ENCODE peak calls at places on chromosomes 4 and X, in eight cellular contexts. One of them, this sample, is unnamed.

GRCh38 chrX:48957477-48957826 is at the start of gene OTUD5:
- DNase-seq in A549: peak
- DNase-seq in tibial nerve: peak
- DNase-seq in right lobe of liver: no peak
- DNase-seq in thyroid gland: no peak
- DNase-seq in adrenal gland: no peak
- DNase-seq in suprapubic skin: peak
- DNase-seq in vagina: no peak
- DNase-seq in this sample: no peak

GRCh38 chr4:172652369-172652768 is 516.2 kb upstream of the GALNT7 start:
- DNase-seq in A549: no peak
- DNase-seq in tibial nerve: no peak
- DNase-seq in right lobe of liver: no peak
- DNase-seq in thyroid gland: no peak
- DNase-seq in adrenal gland: no peak
- DNase-seq in suprapubic skin: no peak
- DNase-seq in vagina: no peak
- DNase-seq in this sample: no peak

GRCh38 chrX:71994601-71995000 is 84.0 kb downstream of the NHSL2 start:
- DNase-seq in A549: no peak
- DNase-seq in tibial nerve: no peak
- DNase-seq in right lobe of liver: no peak
- DNase-seq in thyroid gland: no peak
- DNase-seq in adrenal gland: no peak
- DNase-seq in suprapubic skin: no peak
- DNase-seq in vagina: no peak
- DNase-seq in this sample: no peak

GRCh38 chr4:180541678-180542077 is 1701.5 kb upstream of the TENM3 start:
- DNase-seq in A549: no peak
- DNase-seq in tibial nerve: no peak
- DNase-seq in right lobe of liver: no peak
- DNase-seq in thyroid gland: no peak
- DNase-seq in adrenal gland: no peak
- DNase-seq in suprapubic skin: no peak
- DNase-seq in vagina: no peak
- DNase-seq in this sample: no peak

GRCh38 chr4:118865091-118865708 is 23.5 kb upstream of the SYNPO2 start:
- DNase-seq in A549: peak
- DNase-seq in tibial nerve: no peak
- DNase-seq in right lobe of liver: no peak
- DNase-seq in thyroid gland: peak
- DNase-seq in adrenal gland: peak
- DNase-seq in suprapubic skin: no peak
- DNase-seq in vagina: no peak
- DNase-seq in this sample: peak

GRCh38 chr4:152655272-152656129 is 24.3 kb downstream of the TMEM154 start:
- DNase-seq in A549: no peak
- DNase-seq in tibial nerve: no peak
- DNase-seq in right lobe of liver: no peak
- DNase-seq in thyroid gland: no peak
- DNase-seq in adrenal gland: no peak
- DNase-seq in suprapubic skin: no peak
- DNase-seq in vagina: no peak
- DNase-seq in this sample: peak

GRCh38 chrX:139642241-139642927 is 65.6 kb downstream of the MCF2 start:
- DNase-seq in A549: no peak
- DNase-seq in tibial nerve: no peak
- DNase-seq in right lobe of liver: no peak
- DNase-seq in thyroid gland: no peak
- DNase-seq in adrenal gland: no peak
- DNase-seq in suprapubic skin: no peak
- DNase-seq in vagina: no peak
- DNase-seq in this sample: no peak

GRCh38 chr4:60042231-60042652 is 1157.9 kb upstream of the ADGRL3 start:
- DNase-seq in A549: no peak
- DNase-seq in tibial nerve: no peak
- DNase-seq in right lobe of liver: no peak
- DNase-seq in thyroid gland: no peak
- DNase-seq in adrenal gland: no peak
- DNase-seq in suprapubic skin: peak
- DNase-seq in vagina: no peak
- DNase-seq in this sample: no peak

GRCh38 chr4:134201216-134202098 is at the start of gene PABPC4L:
- DNase-seq in A549: peak
- DNase-seq in tibial nerve: no peak
- DNase-seq in right lobe of liver: peak
- DNase-seq in thyroid gland: peak
- DNase-seq in adrenal gland: peak
- DNase-seq in suprapubic skin: peak
- DNase-seq in vagina: peak
- DNase-seq in this sample: no peak

GRCh38 chr4:52751349-52751911 is at the start of gene ERVMER34-1:
- DNase-seq in A549: peak
- DNase-seq in tibial nerve: no peak
- DNase-seq in right lobe of liver: peak
- DNase-seq in thyroid gland: peak
- DNase-seq in adrenal gland: peak
- DNase-seq in suprapubic skin: peak
- DNase-seq in vagina: no peak
- DNase-seq in this sample: peak
- TF ChIP-seq CTCF in A549: no peak
- TF ChIP-seq CTCF in tibial nerve: no peak
- TF ChIP-seq CTCF in right lobe of liver: no peak
- TF ChIP-seq CTCF in thyroid gland: no peak
- TF ChIP-seq CTCF in adrenal gland: no peak
- TF ChIP-seq CTCF in suprapubic skin: no peak
- TF ChIP-seq CTCF in vagina: no peak
- TF ChIP-seq CTCF in this sample: no peak

DNA sequence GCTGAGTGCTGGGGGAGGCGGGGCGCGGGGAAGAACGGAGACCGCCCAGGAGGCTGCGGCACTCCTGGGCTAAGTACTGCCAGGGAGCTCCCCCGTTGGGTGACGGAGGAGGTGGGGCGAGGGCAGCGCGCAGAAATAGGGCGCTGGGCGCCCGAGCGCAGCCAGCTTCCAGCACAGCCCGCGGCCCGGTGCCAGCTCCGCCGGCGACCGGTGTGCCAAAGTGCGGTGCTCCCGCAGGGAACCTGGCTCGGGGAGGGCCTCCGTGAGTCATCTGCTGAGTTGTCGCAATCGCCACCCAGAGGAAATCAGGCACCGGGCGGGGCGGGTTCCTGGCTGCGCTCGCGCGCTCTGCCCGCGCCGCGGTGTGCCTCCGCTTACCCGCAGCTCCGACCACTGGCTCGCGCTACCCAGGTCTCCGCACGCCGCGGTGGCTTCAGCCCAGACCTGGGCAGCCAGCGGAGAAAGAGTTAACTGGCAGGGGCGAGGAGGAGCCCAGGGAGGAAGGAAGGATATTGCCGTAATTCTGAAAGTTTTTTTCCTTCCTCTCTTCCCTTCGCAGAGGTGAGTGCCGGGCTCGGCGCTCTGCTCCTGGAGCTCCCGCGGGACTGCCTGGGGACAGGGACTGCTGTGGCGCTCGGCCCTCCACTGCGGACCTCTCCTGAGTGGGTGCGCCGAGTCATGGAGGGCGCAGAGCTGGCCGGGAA is at the start of gene GPAT3:
- DNase-seq in A549: peak
- DNase-seq in tibial nerve: peak
- DNase-seq in right lobe of liver: peak
- DNase-seq in thyroid gland: peak
- DNase-seq in adrenal gland: peak
- DNase-seq in suprapubic skin: peak
- DNase-seq in vagina: peak
- DNase-seq in this sample: peak
- TF ChIP-seq POLR2A in A549: no peak
- TF ChIP-seq POLR2A in tibial nerve: peak
- TF ChIP-seq POLR2A in right lobe of liver: peak
- TF ChIP-seq POLR2A in thyroid gland: peak
- TF ChIP-seq POLR2A in adrenal gland: no peak
- TF ChIP-seq POLR2A in suprapubic skin: peak
- TF ChIP-seq POLR2A in vagina: peak
- TF ChIP-seq POLR2A in this sample: peak

DNA sequence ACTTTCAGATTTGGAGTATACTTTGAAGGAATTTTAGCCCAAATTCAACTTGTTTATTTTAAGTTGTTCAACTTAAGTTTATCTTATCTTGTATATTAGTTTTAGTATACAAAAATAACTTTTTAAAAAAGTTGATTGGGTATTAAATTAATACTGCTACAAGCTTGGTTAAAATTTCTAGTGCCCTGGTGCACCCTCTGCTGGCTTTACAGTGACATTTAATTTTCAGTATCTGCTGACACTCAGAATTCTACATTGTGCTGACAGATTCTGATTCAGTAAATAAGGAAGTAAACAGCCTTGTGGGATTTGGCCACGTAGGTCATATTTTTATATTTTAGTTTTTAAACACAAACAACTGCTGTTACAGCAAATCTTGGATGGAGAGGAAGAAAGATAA is 2.9 kb downstream of the EDA start:
- DNase-seq in A549: no peak
- DNase-seq in tibial nerve: no peak
- DNase-seq in right lobe of liver: no peak
- DNase-seq in thyroid gland: peak
- DNase-seq in adrenal gland: peak
- DNase-seq in suprapubic skin: no peak
- DNase-seq in vagina: no peak
- DNase-seq in this sample: peak
- TF ChIP-seq CTCF in A549: peak
- TF ChIP-seq CTCF in tibial nerve: peak
- TF ChIP-seq CTCF in right lobe of liver: peak
- TF ChIP-seq CTCF in thyroid gland: no peak
- TF ChIP-seq CTCF in adrenal gland: peak
- TF ChIP-seq CTCF in suprapubic skin: peak
- TF ChIP-seq CTCF in vagina: peak
- TF ChIP-seq CTCF in this sample: peak

DNA sequence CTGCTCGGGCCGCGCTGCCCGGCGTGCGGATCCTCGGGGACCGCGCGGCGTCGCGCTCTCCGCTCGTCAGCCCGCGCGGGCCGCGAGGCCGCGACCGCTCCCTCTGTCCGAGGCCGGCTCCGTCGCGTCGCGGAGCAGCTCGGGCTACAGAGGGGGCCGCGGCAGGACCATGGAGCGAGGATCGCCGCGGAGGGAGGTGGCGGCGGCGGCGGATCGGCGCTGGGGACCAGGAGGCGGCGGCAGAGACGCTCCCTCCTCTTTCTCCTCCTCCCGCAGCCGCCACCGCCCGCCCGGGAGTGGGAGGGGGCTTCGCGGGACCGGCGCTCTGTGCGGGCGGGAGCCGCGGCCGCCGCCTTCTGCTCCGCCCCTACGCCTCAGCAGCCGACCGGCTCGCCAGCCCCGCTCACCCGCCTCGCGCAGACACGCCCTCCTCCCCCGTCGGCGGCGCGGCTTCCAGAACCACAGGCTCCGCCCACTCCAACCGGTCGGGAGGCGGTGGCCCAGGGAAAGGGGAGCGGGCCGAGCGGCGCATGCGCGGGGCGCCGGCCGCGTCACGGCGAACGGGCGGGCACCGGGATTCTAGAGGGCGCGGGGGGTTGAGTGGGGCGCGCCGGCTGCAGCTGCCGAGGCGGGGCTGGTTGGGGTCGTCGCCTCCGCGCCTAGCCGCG is at the start of gene CASK:
- DNase-seq in A549: peak
- DNase-seq in tibial nerve: peak
- DNase-seq in right lobe of liver: peak
- DNase-seq in thyroid gland: peak
- DNase-seq in adrenal gland: peak
- DNase-seq in suprapubic skin: peak
- DNase-seq in vagina: no peak
- DNase-seq in this sample: peak
- TF ChIP-seq POLR2A in A549: peak
- TF ChIP-seq POLR2A in tibial nerve: peak
- TF ChIP-seq POLR2A in right lobe of liver: peak
- TF ChIP-seq POLR2A in thyroid gland: peak
- TF ChIP-seq POLR2A in adrenal gland: peak
- TF ChIP-seq POLR2A in suprapubic skin: no peak
- TF ChIP-seq POLR2A in vagina: peak
- TF ChIP-seq POLR2A in this sample: peak

GRCh38 chr4:129839687-129840086 is 743.7 kb downstream of the C4orf33 start:
- DNase-seq in A549: no peak
- DNase-seq in tibial nerve: no peak
- DNase-seq in right lobe of liver: no peak
- DNase-seq in thyroid gland: no peak
- DNase-seq in adrenal gland: no peak
- DNase-seq in suprapubic skin: no peak
- DNase-seq in vagina: no peak
- DNase-seq in this sample: no peak
- TF ChIP-seq CTCF in A549: no peak
- TF ChIP-seq CTCF in tibial nerve: no peak
- TF ChIP-seq CTCF in right lobe of liver: no peak
- TF ChIP-seq CTCF in thyroid gland: no peak
- TF ChIP-seq CTCF in adrenal gland: no peak
- TF ChIP-seq CTCF in suprapubic skin: no peak
- TF ChIP-seq CTCF in vagina: no peak
- TF ChIP-seq CTCF in this sample: no peak

This sample was measured in transverse colon.